ENCODE peak calls at places on chromosomes 5 and 9, in eight cellular contexts. J is stimulated activated CD4-positive, alpha-beta T cell treated with anti-CD3 and anti-CD28 coated beads, Interleukin-1b, Interleukin-23, amount 100 ng/mL, for 24 hours; N is SK-N-SH; S is activated CD4-positive, alpha-beta T cell treated with anti-CD3 and anti-CD28 coated beads, Interleukin-2, amount 50 U/mL, for 48 hours; L is lower leg skin; T is pancreas; X is AG08395; A is posterior cingulate gyrus. D is an unnamed sample.

GRCh38 chr5:7852542-7852941 is 1.6 kb upstream of the CFAP90 start:
- DNase-seq in L (no peak), J (no peak), X (no peak), T (no peak), A (no peak), N (no peak), S (no peak), D (no peak)

GRCh38 chr9:72309366-72310133 is 55.5 kb downstream of the ZFAND5 start:
- DNase-seq in A (no peak), X (no peak), J (no peak), S (no peak), T (no peak), L (no peak), N (no peak), D (no peak)

GRCh38 chr9:136837146-136837855 is 5.0 kb upstream of the AJM1 start:
- DNase-seq in S (no peak), A (no peak), N (no peak), T (peak; percentile 84), L (no peak), J (no peak), X (no peak), D (no peak)

GRCh38 chr5:15598294-15598902 is 98.4 kb downstream of the FBXL7 start:
- DNase-seq in L (no peak), S (peak; percentile 4), X (no peak), J (no peak), N (no peak), T (no peak), A (no peak), D (no peak)

GRCh38 chr5:159330131-159330530 is at the start of gene IL12B:
- DNase-seq in L (no peak), A (no peak), J (no peak), T (no peak), X (peak; percentile 63), N (no peak), S (no peak), D (no peak)

GRCh38 chr9:125434986-125435775 is 173.6 kb downstream of the GAPVD1 start:
- DNase-seq in J (no peak), X (no peak), L (no peak), N (no peak), T (no peak), S (no peak), A (no peak), D (no peak)

GRCh38 chr5:84242286-84242685 is 142.4 kb downstream of the EDIL3 start:
- DNase-seq in T (no peak), S (no peak), A (no peak), L (no peak), X (peak; percentile 68), J (no peak), N (no peak), D (no peak)

GRCh38 chr5:151085517-151086031 is 4.7 kb upstream of the TNIP1 start:
- DNase-seq in S (peak; percentile 72), N (no peak), L (no peak), T (no peak), A (no peak), J (no peak), X (no peak), D (no peak)

GRCh38 chr5:1594336-1595106 is 70.8 kb upstream of the LPCAT1 start:
- DNase-seq in L (peak; percentile 26), S (peak; percentile 79), N (peak; percentile 99), T (peak; percentile 89), X (peak; percentile 67), J (peak; percentile 61), A (peak; percentile 80), D (peak; percentile 88)

GRCh38 chr5:56145106-56145505 is 88.0 kb downstream of the ANKRD55 start:
- DNase-seq in X (no peak), L (no peak), T (no peak), N (no peak), S (no peak), A (no peak), J (no peak), D (no peak)

GRCh38 chr9:115369322-115369957 is 251.5 kb upstream of the TNC start:
- DNase-seq in S (no peak), J (no peak), X (peak; percentile 44), T (no peak), A (no peak), N (peak; percentile 67), L (no peak), D (no peak)

GRCh38 chr5:131952286-131952857 is 6.9 kb upstream of the MEIKIN start:
- DNase-seq in X (no peak), T (no peak), J (no peak), S (no peak), N (no peak), A (no peak), L (no peak), D (no peak)

GRCh38 chr5:107389130-107389553 is 281.6 kb downstream of the EFNA5 start:
- DNase-seq in T (no peak), X (peak; percentile 26), L (no peak), A (no peak), J (no peak), N (no peak), S (no peak), D (no peak)

GRCh38 chr5:148336704-148337435 is 1.5 kb downstream of the SPINK9 start:
- DNase-seq in L (no peak), A (no peak), J (no peak), T (no peak), N (no peak), X (no peak), S (no peak), D (no peak)

GRCh38 chr9:89879276-89879675 is 274.5 kb downstream of the GADD45G start:
- DNase-seq in J (no peak), A (no peak), X (no peak), N (no peak), T (no peak), L (no peak), S (no peak), D (no peak)